ENCODE peak calls at places on chromosomes 2 and 18, in ten cellular contexts. H is cortex of kidney; X is stimulated activated CD4-positive, alpha-beta T cell treated with anti-CD3 and anti-CD28 coated beads, Interleukin-1b, Interleukin-23, amount 100 ng/mL, for 24 hours; B is brain microvascular endothelial cell; Y is A549; A is NCI-H1694; C is GM12892; L is activated naive CD4-positive, alpha-beta T cell; T is DMS153; K is T-helper 17 cell. O is an unnamed sample.
A peak's percentile ranks its signal among the peaks of the same experiment; 100 is the strongest.

GRCh38 chr2:19312949-19313348 is 45.5 kb downstream of the OSR1 start:
- DNase-seq in H (no peak), X (no peak), B (peak; percentile 55), Y (peak; percentile 51), A (no peak), C (no peak), L (no peak), T (no peak), K (no peak), O (no peak)

GRCh38 chr18:42976869-42977268 is 138.6 kb downstream of the RIT2 start:
- DNase-seq in H (no peak), X (no peak), B (no peak), Y (no peak), A (no peak), C (no peak), L (no peak), T (no peak), K (no peak), O (no peak)

GRCh38 chr2:88530081-88530480 is 77.6 kb upstream of the FOXI3 start:
- DNase-seq in H (no peak), X (no peak), B (no peak), Y (no peak), A (no peak), C (no peak), L (no peak), T (no peak), K (no peak), O (no peak)

GRCh38 chr2:99336780-99337163 is 417 bp upstream of the EIF5B start:
- DNase-seq in H (no peak), X (no peak), B (no peak), Y (no peak), A (no peak), C (no peak), L (no peak), T (no peak), K (no peak), O (no peak)

GRCh38 chr2:100646039-100646438 is 83.2 kb downstream of the PDCL3 start:
- DNase-seq in H (no peak), X (no peak), B (no peak), Y (no peak), A (no peak), C (no peak), L (no peak), T (no peak), K (no peak), O (no peak)

GRCh38 chr2:237529452-237530402 is 36.6 kb upstream of the PRLH start:
- DNase-seq in H (no peak), X (no peak), B (no peak), Y (no peak), A (no peak), C (peak; percentile 72), L (no peak), T (no peak), K (no peak), O (no peak)

GRCh38 chr2:11967946-11968465 is 221.6 kb downstream of the LPIN1 start:
- DNase-seq in H (no peak), X (no peak), B (peak; percentile 88), Y (no peak), A (no peak), C (no peak), L (no peak), T (no peak), K (no peak), O (no peak)

GRCh38 chr2:134943540-134943939 is 24.9 kb downstream of the CCNT2 start:
- DNase-seq in H (no peak), X (no peak), B (no peak), Y (no peak), A (no peak), C (no peak), L (no peak), T (no peak), K (no peak), O (no peak)

GRCh38 chr18:13550446-13551304 is 175.7 kb downstream of the FAM210A start:
- DNase-seq in H (no peak), X (no peak), B (no peak), Y (no peak), A (no peak), C (no peak), L (no peak), T (no peak), K (no peak), O (no peak)

GRCh38 chr2:200279857-200280256 is 26.6 kb upstream of the SPATS2L start:
- DNase-seq in H (no peak), X (no peak), B (no peak), Y (no peak), A (no peak), C (no peak), L (no peak), T (no peak), K (no peak), O (no peak)

GRCh38 chr2:237601453-237602116 is 11.1 kb upstream of the RAB17 start:
- DNase-seq in H (no peak), X (no peak), B (no peak), Y (no peak), A (no peak), C (no peak), L (no peak), T (no peak), K (no peak), O (no peak)

GRCh38 chr2:182587831-182588230 is 128.2 kb upstream of the DNAJC10 start:
- DNase-seq in H (no peak), X (no peak), B (peak; percentile 34), Y (no peak), A (no peak), C (no peak), L (no peak), T (no peak), K (no peak), O (no peak)

GRCh38 chr2:201698588-201699226 is at the start of gene MPP4:
- DNase-seq in H (no peak), X (no peak), B (no peak), Y (no peak), A (no peak), C (no peak), L (no peak), T (no peak), K (no peak), O (no peak)

GRCh38 chr18:53380063-53380639 is 844.3 kb downstream of the MBD2 start:
- DNase-seq in H (no peak), X (no peak), B (no peak), Y (peak; percentile 44), A (peak; percentile 66), C (no peak), L (no peak), T (peak; percentile 22), K (no peak), O (no peak)

GRCh38 chr2:198640463-198640862 is 817.3 kb downstream of the SATB2 start:
- DNase-seq in H (no peak), X (no peak), B (no peak), Y (no peak), A (no peak), C (no peak), L (no peak), T (no peak), K (no peak), O (no peak)

GRCh38 chr2:121084137-121084680 is 200.8 kb downstream of the TFCP2L1 start:
- DNase-seq in H (no peak), X (no peak), B (no peak), Y (no peak), A (no peak), C (no peak), L (no peak), T (no peak), K (no peak), O (no peak)

GRCh38 chr2:69138793-69139510 is 126.0 kb downstream of the ANTXR1 start:
- DNase-seq in H (no peak), X (no peak), B (peak; percentile 82), Y (peak; percentile 65), A (no peak), C (no peak), L (no peak), T (no peak), K (no peak), O (no peak)

GRCh38 chr2:61452392-61452791 is 18.5 kb downstream of the USP34 start:
- DNase-seq in H (no peak), X (no peak), B (no peak), Y (no peak), A (no peak), C (no peak), L (no peak), T (no peak), K (no peak), O (no peak)

GRCh38 chr18:49640741-49641140 is 78.9 kb downstream of the LIPG start:
- DNase-seq in H (no peak), X (no peak), B (no peak), Y (no peak), A (no peak), C (no peak), L (no peak), T (no peak), K (no peak), O (no peak)

GRCh38 chr2:232339121-232340081 is 39.1 kb upstream of the ALPP start:
- DNase-seq in H (no peak), X (no peak), B (no peak), Y (no peak), A (no peak), C (no peak), L (no peak), T (no peak), K (no peak), O (peak; percentile 11)

GRCh38 chr2:60324536-60324935 is 228.9 kb downstream of the BCL11A start:
- DNase-seq in H (no peak), X (no peak), B (no peak), Y (no peak), A (no peak), C (no peak), L (no peak), T (no peak), K (no peak), O (no peak)

GRCh38 chr2:206556357-206556949 is 85.8 kb upstream of the FAM237A start:
- DNase-seq in H (no peak), X (no peak), B (no peak), Y (peak; percentile 64), A (peak; percentile 55), C (no peak), L (no peak), T (peak; percentile 19), K (no peak), O (no peak)

GRCh38 chr18:12960846-12961397 is 13.1 kb downstream of the SEH1L start:
- DNase-seq in H (no peak), X (no peak), B (no peak), Y (no peak), A (no peak), C (no peak), L (no peak), T (no peak), K (no peak), O (no peak)

GRCh38 chr2:60586081-60586480 is 32.6 kb upstream of the BCL11A start:
- DNase-seq in H (no peak), X (no peak), B (no peak), Y (no peak), A (no peak), C (no peak), L (no peak), T (no peak), K (no peak), O (no peak)

GRCh38 chr18:42509702-42510424 is 554.8 kb downstream of the PIK3C3 start:
- DNase-seq in H (no peak), X (no peak), B (no peak), Y (no peak), A (no peak), C (no peak), L (no peak), T (no peak), K (no peak), O (no peak)

GRCh38 chr2:46184794-46185583 is 112.2 kb upstream of the EPAS1 start:
- DNase-seq in H (no peak), X (no peak), B (no peak), Y (peak; percentile 35), A (no peak), C (no peak), L (no peak), T (no peak), K (no peak), O (no peak)

GRCh38 chr2:197599285-197599965 is 76.0 kb downstream of the RFTN2 start:
- DNase-seq in H (no peak), X (no peak), B (peak; percentile 6), Y (peak; percentile 76), A (peak; percentile 7), C (peak; percentile 36), L (peak; percentile 1), T (no peak), K (no peak), O (peak; percentile 46)

GRCh38 chr2:8021942-8022341 is 659.9 kb upstream of the ID2 start:
- DNase-seq in H (no peak), X (no peak), B (no peak), Y (no peak), A (no peak), C (no peak), L (no peak), T (no peak), K (no peak), O (no peak)